ENCODE peak calls at places on chromosome 10, in nine cellular contexts. L, A, Z, M, E, P, X, N and T are unnamed samples.

GRCh38 chr10:30051220-30051619 is 8.2 kb downstream of the JCAD start:
- DNase-seq in L (no peak), A (no peak), Z (no peak), M (no peak), E (no peak), P (no peak), X (no peak), N (no peak), T (no peak)

GRCh38 chr10:121753726-121754476 is 155.7 kb upstream of the FGFR2 start:
- DNase-seq in L (no peak), A (peak), Z (no peak), M (no peak), E (peak), P (peak), X (peak), N (peak), T (peak)

GRCh38 chr10:86168256-86168655 is 198.3 kb downstream of the GRID1 start:
- DNase-seq in L (peak), A (no peak), Z (no peak), M (no peak), E (no peak), P (no peak), X (no peak), N (no peak), T (no peak)

GRCh38 chr10:132671171-132672154 is 114.5 kb downstream of the NKX6-2 start:
- DNase-seq in L (no peak), A (no peak), Z (no peak), M (no peak), E (no peak), P (no peak), X (no peak), N (peak), T (no peak)

GRCh38 chr10:43387678-43388032 is 16.2 kb downstream of the FXYD4 start:
- DNase-seq in L (no peak), A (no peak), Z (no peak), M (no peak), E (no peak), P (no peak), X (no peak), N (no peak), T (no peak)

GRCh38 chr10:121088524-121088923 is 237.4 kb downstream of the WDR11 start:
- DNase-seq in L (peak), A (no peak), Z (no peak), M (no peak), E (peak), P (no peak), X (no peak), N (peak), T (no peak)

GRCh38 chr10:102433619-102434046 is 1.3 kb upstream of the CUEDC2 start:
- DNase-seq in L (no peak), A (no peak), Z (no peak), M (no peak), E (no peak), P (no peak), X (no peak), N (no peak), T (no peak)

GRCh38 chr10:88984525-88984924 is 6.1 kb upstream of the FAS start:
- DNase-seq in L (no peak), A (no peak), Z (no peak), M (no peak), E (no peak), P (no peak), X (no peak), N (no peak), T (no peak)

GRCh38 chr10:111990734-111991133 is 192.8 kb downstream of the GPAM start:
- DNase-seq in L (no peak), A (peak), Z (no peak), M (no peak), E (no peak), P (peak), X (no peak), N (peak), T (no peak)

GRCh38 chr10:132232553-132232949 is 45.8 kb downstream of the DPYSL4 start:
- DNase-seq in L (no peak), A (no peak), Z (no peak), M (no peak), E (no peak), P (no peak), X (no peak), N (no peak), T (no peak)

GRCh38 chr10:118737594-118738302 is 17.0 kb downstream of the CACUL1 start:
- DNase-seq in L (no peak), A (no peak), Z (no peak), M (no peak), E (no peak), P (no peak), X (no peak), N (no peak), T (no peak)

GRCh38 chr10:625751-626711 is 63.4 kb downstream of the DIP2C start:
- DNase-seq in L (no peak), A (peak), Z (no peak), M (no peak), E (no peak), P (no peak), X (no peak), N (no peak), T (no peak)

GRCh38 chr10:24209946-24210491 is 1.1 kb downstream of the KIAA1217 start:
- DNase-seq in L (no peak), A (peak), Z (peak), M (peak), E (peak), P (peak), X (peak), N (no peak), T (peak)

GRCh38 chr10:95513941-95514392 is 47.2 kb downstream of the SORBS1 start:
- DNase-seq in L (no peak), A (peak), Z (peak), M (no peak), E (peak), P (peak), X (peak), N (no peak), T (no peak)

GRCh38 chr10:120282421-120282820 is 174.6 kb upstream of the PLPP4 start:
- DNase-seq in L (no peak), A (no peak), Z (no peak), M (no peak), E (no peak), P (no peak), X (no peak), N (no peak), T (no peak)

GRCh38 chr10:122521011-122521410 is 39.5 kb upstream of the DMBT1 start:
- DNase-seq in L (no peak), A (no peak), Z (no peak), M (no peak), E (peak), P (no peak), X (no peak), N (no peak), T (no peak)

GRCh38 chr10:4633186-4633585 is 192.8 kb upstream of the AKR1E2 start:
- DNase-seq in L (no peak), A (no peak), Z (no peak), M (no peak), E (no peak), P (no peak), X (no peak), N (no peak), T (no peak)

GRCh38 chr10:84054743-84055142 is 84.6 kb upstream of the GHITM start:
- DNase-seq in L (no peak), A (no peak), Z (no peak), M (no peak), E (no peak), P (no peak), X (no peak), N (peak), T (no peak)

GRCh38 chr10:30645340-30645827 is 15.8 kb upstream of the LYZL2 start:
- DNase-seq in L (no peak), A (peak), Z (no peak), M (no peak), E (peak), P (peak), X (peak), N (peak), T (peak)

GRCh38 chr10:104089621-104090020 is 3.9 kb upstream of the COL17A1 start:
- DNase-seq in L (no peak), A (peak), Z (no peak), M (no peak), E (no peak), P (peak), X (no peak), N (no peak), T (no peak)

GRCh38 chr10:68647928-68648327 is 73.1 kb upstream of the CCAR1 start:
- DNase-seq in L (no peak), A (peak), Z (peak), M (peak), E (peak), P (peak), X (peak), N (no peak), T (peak)

GRCh38 chr10:103493911-103494877 is 689 bp downstream of the NEURL1 start:
- DNase-seq in L (no peak), A (no peak), Z (no peak), M (no peak), E (peak), P (no peak), X (no peak), N (peak), T (no peak)

GRCh38 chr10:49001402-49001801 is 61.8 kb upstream of the LRRC18 start:
- DNase-seq in L (no peak), A (no peak), Z (peak), M (no peak), E (no peak), P (no peak), X (no peak), N (peak), T (no peak)

GRCh38 chr10:13661261-13661660 is 74.5 kb downstream of the PRPF18 start:
- DNase-seq in L (no peak), A (no peak), Z (no peak), M (no peak), E (peak), P (no peak), X (peak), N (no peak), T (no peak)

GRCh38 chr10:72954596-72955569 is at the start of gene PLA2G12B:
- DNase-seq in L (peak), A (no peak), Z (no peak), M (no peak), E (no peak), P (no peak), X (no peak), N (no peak), T (no peak)

GRCh38 chr10:16505168-16505567 is 16.5 kb downstream of the C1QL3 start:
- DNase-seq in L (no peak), A (peak), Z (no peak), M (no peak), E (peak), P (peak), X (no peak), N (no peak), T (peak)

GRCh38 chr10:79142064-79142491 is 73.3 kb downstream of the ZMIZ1 start:
- DNase-seq in L (no peak), A (peak), Z (no peak), M (no peak), E (peak), P (peak), X (peak), N (no peak), T (peak)

GRCh38 chr10:52004342-52004949 is 305.1 kb upstream of the CSTF2T start:
- DNase-seq in L (no peak), A (peak), Z (peak), M (peak), E (peak), P (peak), X (peak), N (peak), T (peak)

GRCh38 chr10:126459032-126459831 is 71.0 kb upstream of the ADAM12 start:
- DNase-seq in L (no peak), A (peak), Z (no peak), M (no peak), E (peak), P (peak), X (peak), N (no peak), T (peak)

GRCh38 chr10:99730026-99730425 is 1.9 kb downstream of the COX15 start:
- DNase-seq in L (no peak), A (peak), Z (no peak), M (no peak), E (peak), P (peak), X (no peak), N (no peak), T (peak)

GRCh38 chr10:99731296-99732032 is 463 bp downstream of the COX15 start:
- DNase-seq in L (no peak), A (no peak), Z (no peak), M (no peak), E (no peak), P (peak), X (no peak), N (no peak), T (no peak)

GRCh38 chr10:99733366-99733765 is 1.3 kb downstream of the CUTC start:
- DNase-seq in L (no peak), A (peak), Z (no peak), M (no peak), E (peak), P (no peak), X (peak), N (no peak), T (no peak)

GRCh38 chr10:99732033-99732912 is at the start of the genes COX15 and CUTC:
- DNase-seq in L (peak), A (peak), Z (peak), M (peak), E (peak), P (peak), X (peak), N (peak), T (peak)
- TF ChIP-seq CTCF in L (peak), A (peak), Z (no peak), M (no peak), E (peak), P (peak), X (peak), N (peak), T (peak)

DNA sequence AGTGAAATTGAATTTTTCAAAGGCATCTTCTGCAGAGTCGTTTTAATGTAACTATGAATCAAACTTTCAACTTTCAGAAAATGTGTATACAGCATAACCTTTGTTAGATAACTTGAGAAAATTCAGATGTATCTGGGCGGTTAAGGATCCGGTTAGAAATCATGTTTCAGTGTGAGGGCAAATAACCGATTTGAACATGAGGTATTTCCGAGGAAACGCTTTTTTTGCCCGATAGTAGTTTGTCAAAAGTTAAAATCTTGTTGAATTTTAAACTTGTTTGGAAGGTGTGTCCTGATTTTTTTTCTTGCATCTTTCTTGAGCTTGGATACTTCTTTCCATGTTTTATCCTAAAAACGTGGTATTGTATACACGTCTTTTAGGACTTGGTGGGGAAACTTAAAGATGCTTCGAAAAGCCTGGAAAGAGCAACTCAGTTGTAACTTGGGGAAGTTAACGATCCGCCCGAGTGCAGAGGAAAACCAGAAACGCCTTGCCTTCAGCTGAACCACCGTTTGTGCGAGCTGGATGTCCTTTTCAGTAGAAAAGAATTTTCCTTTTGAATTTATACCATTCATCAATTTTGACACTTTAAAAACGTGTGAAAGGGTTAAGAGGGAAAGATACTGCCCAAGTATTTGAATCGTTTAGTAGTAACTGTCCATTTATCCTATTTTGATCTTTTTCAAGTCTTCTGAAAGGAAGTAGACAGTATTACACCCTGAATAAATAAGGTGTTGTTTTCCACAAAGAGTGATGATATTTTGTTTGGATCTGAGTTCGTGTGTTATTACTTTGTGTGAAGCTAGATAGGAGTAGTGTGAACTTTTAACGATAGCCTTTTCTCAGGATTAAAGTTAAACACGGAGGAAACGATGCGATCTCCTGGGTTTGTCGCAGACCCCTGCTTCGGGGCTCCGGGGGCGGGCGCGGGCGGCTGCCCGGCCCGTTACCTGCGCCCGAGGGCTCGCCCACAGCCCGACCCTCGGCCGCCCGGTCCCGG is 1.0 kb upstream of the BMI1 start:
- DNase-seq in L (no peak), A (no peak), Z (no peak), M (no peak), E (no peak), P (peak), X (no peak), N (no peak), T (no peak)
- H3K4me3 ChIP-seq in L (peak), A (peak), Z (peak), M (peak), E (peak), P (peak), X (peak), N (peak), T (peak)

DNA sequence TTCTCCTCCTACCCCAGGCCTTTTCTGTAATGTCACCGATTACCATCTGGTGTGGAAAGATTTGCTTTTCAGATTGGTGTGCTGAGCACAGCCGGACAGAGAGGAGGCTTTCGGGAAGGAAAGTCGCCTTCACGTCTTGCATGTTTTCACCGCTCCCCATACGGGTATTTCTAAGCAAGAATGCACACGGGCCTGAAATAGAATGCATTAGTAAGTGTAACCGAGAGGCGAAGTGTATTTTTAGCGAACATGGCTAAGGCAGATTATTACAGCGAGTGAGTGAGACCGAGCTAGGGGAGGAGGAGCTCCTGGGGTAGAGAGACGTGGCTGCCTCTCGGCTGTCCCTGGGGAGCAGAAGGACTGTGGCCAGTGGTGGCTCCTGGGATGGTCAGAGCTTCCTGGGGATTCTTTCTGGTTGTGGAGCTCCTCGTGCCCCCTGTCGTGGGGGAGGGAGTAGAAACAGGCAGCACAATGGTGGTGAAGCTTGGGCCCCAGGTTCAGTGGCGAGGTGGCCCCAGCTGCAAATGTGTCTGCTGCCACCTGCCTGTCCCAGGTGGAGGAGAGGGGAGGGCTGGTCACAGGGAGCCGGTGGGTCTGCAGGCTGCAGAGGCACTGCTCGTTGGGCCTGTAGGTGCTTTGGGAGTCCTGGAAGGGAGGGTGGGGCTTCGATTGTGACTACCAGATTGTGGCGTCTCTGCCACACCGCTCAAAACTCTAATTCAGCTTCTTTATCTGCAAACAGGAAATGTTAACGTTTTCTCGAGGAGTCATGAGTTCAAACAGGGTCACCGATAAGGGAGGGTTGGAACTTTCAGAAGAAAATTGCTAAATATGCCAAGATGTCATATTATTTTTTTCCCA is 135.8 kb downstream of the CAMK1D start:
- DNase-seq in L (peak), A (no peak), Z (no peak), M (no peak), E (peak), P (peak), X (no peak), N (peak), T (peak)
- TF ChIP-seq CTCF in L (peak), A (no peak), Z (no peak), M (no peak), E (no peak), P (no peak), X (no peak), N (peak), T (no peak)

DNA sequence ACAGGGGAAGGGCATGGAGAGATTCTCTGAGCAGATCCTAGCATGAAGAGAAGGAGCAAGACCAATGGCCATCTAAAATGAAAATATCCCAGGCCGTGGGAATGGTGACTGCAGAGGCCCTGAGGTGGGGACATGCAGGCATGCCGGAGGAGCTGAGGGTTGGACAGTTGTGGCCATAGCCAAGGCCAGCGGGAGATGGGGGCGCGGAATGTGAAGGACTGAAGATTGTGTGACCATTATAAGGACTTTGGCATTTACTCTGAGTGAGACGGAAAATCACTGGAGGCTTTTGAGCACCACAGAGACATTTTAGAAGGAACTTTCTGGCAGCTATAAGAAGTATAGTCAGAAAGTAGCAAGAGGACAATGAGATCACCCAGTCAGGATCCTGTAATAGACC is 341.1 kb downstream of the SFMBT2 start:
- DNase-seq in L (no peak), A (no peak), Z (no peak), M (no peak), E (no peak), P (no peak), X (no peak), N (no peak), T (no peak)
- H3K4me3 ChIP-seq in L (no peak), A (no peak), Z (no peak), M (no peak), E (no peak), P (no peak), X (no peak), N (no peak), T (no peak)